ENCODE peak calls at places on chromosomes 13 and 19, in ten cellular contexts. E is iPS DF 19.7; F is tibial nerve; Y is NCI-H1436 treated with DMSO at 0.1 percent for 48 hours; P is smooth muscle cell of the brain vasculature; J is activated naive CD8-positive, alpha-beta T cell treated with anti-CD3 and anti-CD28 coated beads, Interleukin-2, amount 50 U/mL, for 24 hours; Z is amniotic stem cell; D is T-helper 17 cell; U is GM12865; B is effector memory CD8-positive, alpha-beta T cell. S is an unnamed sample.

GRCh38 chr19:2841858-2842574 is 741 bp downstream of the ZNF555 start:
- DNase-seq in E (no peak), F (no peak), P (no peak), U (no peak), J (no peak), Z (no peak), B (no peak), D (no peak), Y (no peak), S (no peak)

GRCh38 chr19:29521291-29522075 is 4.3 kb upstream of the VSTM2B start:
- DNase-seq in B (no peak), Y (no peak), F (no peak), D (no peak), P (no peak), J (no peak), U (no peak), Z (no peak), E (no peak), S (no peak)

GRCh38 chr13:33355470-33355869 is 69.9 kb upstream of the STARD13 start:
- DNase-seq in D (no peak), E (no peak), P (no peak), Z (no peak), F (no peak), U (no peak), Y (no peak), B (no peak), J (no peak), S (peak; percentile 70)

GRCh38 chr13:82506805-82507404 is 1375.4 kb downstream of the SLITRK1 start:
- DNase-seq in E (no peak), P (no peak), F (no peak), B (no peak), D (no peak), U (no peak), Z (no peak), Y (no peak), J (no peak), S (no peak)

GRCh38 chr13:44936246-44936645 is 53.0 kb downstream of the NUFIP1 start:
- DNase-seq in J (no peak), F (no peak), Z (no peak), E (no peak), P (no peak), Y (no peak), U (no peak), D (no peak), B (no peak), S (no peak)

GRCh38 chr13:114049026-114049425 is 75.2 kb upstream of the C13orf46 start:
- DNase-seq in P (no peak), B (no peak), F (no peak), D (peak; percentile 28), U (peak; percentile 81), Z (no peak), J (peak; percentile 69), Y (no peak), E (no peak), S (no peak)

GRCh38 chr13:76350399-76350798 is 535.8 kb downstream of the KCTD12 start:
- DNase-seq in P (no peak), E (no peak), Z (no peak), U (no peak), J (no peak), D (no peak), Y (no peak), B (no peak), F (no peak), S (no peak)

GRCh38 chr19:39410620-39411005 is 1.9 kb upstream of the PLEKHG2 start:
- DNase-seq in B (peak; percentile 32), E (no peak), J (no peak), Z (no peak), U (no peak), Y (no peak), F (no peak), P (no peak), D (no peak), S (no peak)

GRCh38 chr13:75946746-75947397 is 310.7 kb downstream of the LMO7 start:
- DNase-seq in Y (no peak), F (no peak), B (no peak), Z (no peak), U (no peak), P (no peak), E (no peak), D (no peak), J (no peak), S (no peak)

GRCh38 chr19:406999-407491 is 1.9 kb downstream of the C2CD4C start:
- DNase-seq in P (no peak), E (no peak), Y (no peak), Z (no peak), B (no peak), U (no peak), D (no peak), J (no peak), F (peak; percentile 2), S (no peak)

GRCh38 chr19:6092329-6093286 is 17.7 kb downstream of the RFX2 start:
- DNase-seq in P (no peak), F (peak; percentile 58), Z (peak; percentile 80), Y (peak; percentile 63), B (no peak), J (no peak), D (no peak), U (peak; percentile 41), E (no peak), S (peak; percentile 89)

GRCh38 chr19:48353682-48354081 is 10.1 kb downstream of the TMEM143 start:
- DNase-seq in Z (no peak), P (no peak), B (no peak), U (no peak), Y (no peak), E (no peak), J (no peak), D (no peak), F (no peak), S (peak; percentile 38)

GRCh38 chr13:72504026-72504925 is 223.2 kb downstream of the MZT1 start:
- DNase-seq in Y (no peak), F (no peak), B (no peak), J (no peak), D (no peak), Z (peak; percentile 62), U (no peak), P (peak; percentile 35), E (no peak), S (no peak)